ENCODE peak calls at places on chromosome 10, in five cellular contexts. S is tibial artery, X is hepatocyte, I is Karpas-422, V is GM23338. G is an unnamed sample.

GRCh38 chr10:113459672-113460280 is 93.1 kb upstream of the HABP2 start:
- DNase-seq in S (no peak), I (peak; percentile 53), X (no peak), V (no peak), G (no peak)

GRCh38 chr10:99013885-99014284 is 221.8 kb downstream of the HPSE2 start:
- DNase-seq in X (no peak), V (no peak), S (no peak), I (no peak), G (no peak)

GRCh38 chr10:8052970-8053445 is 1.5 kb upstream of the GATA3 start:
- DNase-seq in V (no peak), X (no peak), S (no peak), I (no peak), G (no peak)

GRCh38 chr10:117454502-117454901 is 79.3 kb upstream of the PDZD8 start:
- DNase-seq in V (no peak), S (no peak), X (no peak), I (no peak), G (no peak)

GRCh38 chr10:60974463-60975149 is 30.6 kb upstream of the RHOBTB1 start:
- DNase-seq in X (no peak), I (no peak), V (no peak), S (no peak), G (no peak)

GRCh38 chr10:44899450-44900080 is 11.6 kb upstream of the TMEM72 start:
- DNase-seq in S (peak; percentile 19), I (no peak), V (peak; percentile 44), X (no peak), G (no peak)

GRCh38 chr10:114507449-114507848 is 103.1 kb upstream of the AFAP1L2 start:
- DNase-seq in V (no peak), X (peak; percentile 31), I (no peak), S (no peak), G (no peak)

GRCh38 chr10:110748970-110749369 is 104.8 kb downstream of the RBM20 start:
- DNase-seq in S (no peak), X (no peak), I (no peak), V (no peak), G (no peak)

GRCh38 chr10:121994429-121994881 is 5.5 kb downstream of the TACC2 start:
- DNase-seq in S (peak; percentile 89), V (peak; percentile 51), I (no peak), X (peak; percentile 63), G (peak; percentile 23)

GRCh38 chr10:48683893-48684292 is 780 bp upstream of the WDFY4 start:
- DNase-seq in I (peak; percentile 89), X (no peak), V (no peak), S (no peak), G (no peak)

GRCh38 chr10:35194906-35195305 is 68.3 kb downstream of the CREM start:
- DNase-seq in I (peak; percentile 68), S (no peak), V (no peak), X (peak; percentile 38), G (no peak)

GRCh38 chr10:49277973-49278372 is 21.0 kb upstream of the C10orf71 start:
- DNase-seq in S (no peak), I (no peak), X (no peak), V (no peak), G (no peak)

GRCh38 chr10:76396126-76396525 is 964.7 kb downstream of the LRMDA start:
- DNase-seq in X (no peak), I (no peak), S (no peak), V (no peak), G (no peak)

GRCh38 chr10:79424221-79425073 is 21.0 kb downstream of the ZCCHC24 start:
- DNase-seq in V (no peak), I (no peak), S (no peak), X (peak; percentile 85), G (peak; percentile 71)

GRCh38 chr10:103153302-103153759 is 39.7 kb downstream of the NT5C2 start:
- DNase-seq in I (no peak), V (peak; percentile 23), X (no peak), S (no peak), G (peak; percentile 51)

GRCh38 chr10:48470893-48471805 is 133.7 kb downstream of the ARHGAP22 start:
- DNase-seq in X (no peak), V (no peak), S (no peak), I (no peak), G (peak; percentile 24)

GRCh38 chr10:18332048-18332447 is 191.8 kb downstream of the CACNB2 start:
- DNase-seq in S (no peak), V (no peak), I (no peak), X (no peak), G (no peak)

GRCh38 chr10:18328941-18329340 is 188.7 kb downstream of the CACNB2 start:
- DNase-seq in V (no peak), X (no peak), I (no peak), S (no peak), G (no peak)

GRCh38 chr10:18333616-18334015 is 193.4 kb downstream of the CACNB2 start:
- DNase-seq in X (no peak), V (no peak), I (no peak), S (no peak), G (no peak)

GRCh38 chr10:18332484-18332883 is 192.3 kb downstream of the CACNB2 start:
- DNase-seq in S (no peak), I (no peak), X (no peak), V (no peak), G (no peak)

DNA sequence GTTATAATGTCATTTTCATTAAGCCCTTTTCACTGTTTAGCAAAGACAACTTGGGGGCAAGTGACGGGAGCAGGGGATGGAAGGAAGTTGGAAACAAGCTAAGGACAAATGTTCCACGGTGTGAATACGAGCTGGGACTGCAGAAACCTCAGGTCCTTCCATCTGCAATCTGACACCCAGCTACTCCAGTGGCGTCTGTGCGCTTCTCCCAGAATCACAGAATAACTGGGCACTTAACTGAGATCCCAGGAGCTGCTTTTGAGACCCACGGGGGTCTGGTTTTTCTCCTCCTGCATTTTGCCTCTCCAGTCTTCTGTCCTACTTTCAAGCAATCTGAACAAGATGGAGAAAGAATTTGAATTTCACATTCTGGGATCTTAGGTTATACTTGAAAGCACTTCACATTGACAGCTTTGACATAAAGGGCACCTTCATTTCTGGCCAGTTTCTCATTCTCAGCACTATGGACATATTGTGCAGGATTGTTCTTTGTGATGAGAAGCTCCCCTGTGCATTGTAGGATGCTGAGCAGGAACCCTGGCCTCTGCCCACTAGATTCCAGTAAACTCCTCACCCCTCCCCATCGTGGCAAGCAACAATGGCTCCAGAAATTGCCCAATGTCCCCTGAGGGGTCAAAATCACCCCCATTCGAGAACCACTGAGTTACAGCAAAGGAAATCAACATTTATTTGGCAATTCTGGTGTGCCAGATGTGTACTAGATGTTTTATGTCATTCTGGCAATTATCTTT is 194.1 kb downstream of the CACNB2 start:
- DNase-seq in V (peak; percentile 17), I (no peak), X (no peak), S (no peak), G (no peak)
- H3K27ac ChIP-seq in V (no peak overlapping the region), I (no peak overlapping the region), X (no peak overlapping the region), S (peak overlapping the region; percentile 68), G (peak overlapping the region; percentile 71)

GRCh38 chr10:86801995-86802394 is 45.6 kb downstream of the BMPR1A start:
- DNase-seq in X (no peak), V (peak; percentile 36), S (no peak), I (no peak), G (no peak)
- H3K27ac ChIP-seq in X (no peak overlapping the region), V (peak overlapping the region; percentile 57), S (peak overlapping the region; percentile 8), I (no peak overlapping the region), G (no peak overlapping the region)

GRCh38 chr10:77554996-77555397 is 82.6 kb downstream of the KCNMA1 start:
- DNase-seq in S (peak; percentile 85), I (no peak), V (no peak), X (no peak), G (no peak)
- H3K27ac ChIP-seq in S (peak overlapping the region; percentile 79), I (peak overlapping the region; percentile 41), V (no peak overlapping the region), X (peak overlapping the region; percentile 82), G (no peak overlapping the region)

GRCh38 chr10:101779544-101780186 is 3.6 kb downstream of the NPM3 start:
- DNase-seq in I (peak; percentile 85), S (peak; percentile 82), V (peak; percentile 87), X (peak; percentile 90), G (peak; percentile 57)
- H3K27ac ChIP-seq in I (peak overlapping the region; percentile 84), S (no peak overlapping the region), V (peak overlapping the region; percentile 93), X (no peak overlapping the region), G (no peak overlapping the region)

DNA sequence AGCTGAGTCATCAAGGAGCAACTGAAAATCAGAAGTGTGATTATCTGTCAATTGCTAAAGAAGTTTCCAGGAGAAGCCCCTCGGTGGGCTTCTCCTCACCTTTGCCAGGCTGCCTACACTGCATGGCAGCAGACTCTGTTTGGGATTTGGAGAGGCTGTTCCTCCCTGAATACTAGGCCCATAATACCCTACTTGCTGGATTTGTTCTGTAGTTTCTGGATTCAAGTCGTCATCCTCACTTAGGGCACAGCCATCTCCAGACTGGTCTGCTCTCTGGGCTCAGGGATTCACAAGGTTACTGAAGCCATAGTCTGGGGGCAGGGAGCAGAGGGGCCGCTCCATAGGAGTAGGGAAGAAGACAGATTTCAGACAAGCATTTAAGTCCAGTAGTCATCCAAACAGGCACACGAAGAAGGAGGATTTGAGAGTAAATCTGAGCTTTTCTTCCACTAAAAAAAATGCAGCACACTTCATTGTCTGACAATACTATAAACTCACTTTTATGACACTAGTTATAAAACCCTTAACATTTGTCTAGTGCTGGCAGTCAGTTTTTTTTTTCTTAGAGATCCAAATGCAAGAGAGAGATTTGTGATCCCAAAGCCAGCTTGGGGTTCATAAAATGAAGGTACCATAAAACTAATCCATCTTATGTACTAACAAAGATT is 723.3 kb downstream of the GRID1 start:
- DNase-seq in I (no peak), V (no peak), X (peak; percentile 17), S (no peak), G (no peak)
- H3K27ac ChIP-seq in I (no peak overlapping the region), V (no peak overlapping the region), X (peak overlapping the region; percentile 96), S (peak overlapping the region; percentile 23), G (no peak overlapping the region)

GRCh38 chr10:14296081-14296709 is 34.5 kb downstream of the FRMD4A start:
- DNase-seq in X (peak; percentile 18), V (no peak), S (no peak), I (no peak), G (no peak)

GRCh38 chr10:14299516-14299915 is 31.2 kb downstream of the FRMD4A start:
- DNase-seq in I (no peak), V (no peak), X (no peak), S (no peak), G (no peak)

GRCh38 chr10:14291296-14291695 is 39.4 kb downstream of the FRMD4A start:
- DNase-seq in X (no peak), I (no peak), V (no peak), S (no peak), G (no peak)

DNA sequence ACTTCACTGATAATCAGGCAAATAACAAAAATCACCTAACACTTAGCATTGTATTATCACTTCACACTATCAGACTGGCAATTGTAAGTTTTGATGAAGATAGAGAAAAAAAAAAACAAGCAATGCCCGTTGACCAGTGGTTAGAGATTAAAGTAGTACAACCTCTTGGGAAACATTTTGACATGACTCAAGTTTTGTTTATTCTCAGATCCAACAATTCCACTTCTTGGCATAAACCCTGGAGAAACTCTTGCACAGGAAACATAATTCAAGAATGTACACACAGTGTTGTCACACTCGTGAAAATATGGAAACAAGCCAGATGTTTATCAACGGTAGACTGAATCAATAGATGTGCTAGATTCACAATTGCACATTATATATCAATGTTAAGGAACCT is 37.2 kb downstream of the FRMD4A start:
- DNase-seq in S (no peak), I (no peak), X (no peak), V (no peak), G (no peak)
- H3K27ac ChIP-seq in S (no peak overlapping the region), I (no peak overlapping the region), X (no peak overlapping the region), V (no peak overlapping the region), G (no peak overlapping the region)